ENCODE peak calls at places on chromosome 5, in six cellular contexts. U is GM12865; K is CD8-positive, alpha-beta memory T cell; I is NCI-H1092; A is SJSA1; X is esophagus muscularis mucosa. L is an unnamed sample.

GRCh38 chr5:124677376-124677998 is 69.0 kb downstream of the ZNF608 start:
- DNase-seq in I (peak), U (no peak), K (no peak), X (no peak), A (no peak), L (peak)

GRCh38 chr5:6291961-6292360 is 86.4 kb downstream of the MED10 start:
- DNase-seq in I (peak), X (no peak), A (no peak), U (peak), K (no peak), L (no peak)

GRCh38 chr5:68420476-68421344 is 205.2 kb downstream of the PIK3R1 start:
- DNase-seq in X (no peak), U (no peak), I (no peak), A (peak), K (no peak), L (no peak)

GRCh38 chr5:13566903-13567339 is 377.6 kb downstream of the DNAH5 start:
- DNase-seq in A (peak), K (no peak), X (no peak), I (no peak), U (no peak), L (no peak)

GRCh38 chr5:76765249-76765648 is 49.3 kb downstream of the F2R start:
- DNase-seq in A (no peak), U (no peak), K (no peak), I (no peak), X (no peak), L (no peak)

GRCh38 chr5:82159014-82159413 is 119.1 kb downstream of the RPS23 start:
- DNase-seq in A (peak), U (no peak), K (no peak), I (no peak), X (no peak), L (peak)

GRCh38 chr5:134568761-134569725 is 43.6 kb downstream of the JADE2 start:
- DNase-seq in U (no peak), I (no peak), K (no peak), A (no peak), X (no peak), L (peak)

GRCh38 chr5:89043676-89044075 is 160.7 kb upstream of the MEF2C start:
- DNase-seq in K (no peak), U (peak), I (no peak), A (peak), X (no peak), L (no peak)

GRCh38 chr5:151002250-151002649 is 18.1 kb upstream of the GPX3 start:
- DNase-seq in I (no peak), U (no peak), A (no peak), X (no peak), K (no peak), L (peak)